ENCODE peak calls at places on chromosomes 2 and 18, in nine cellular contexts. I is neural progenitor cell, R is PC-3, V is OCI-LY7, T is hepatocyte, S is HCT116, Y is MM.1S, B is GM23338, L is SK-N-SH. A is an unnamed sample. For H3K4me1, the result is how much of the 10 kb centered on the place peaks cover.

GRCh38 chr2:207216454-207216853 is 50.7 kb upstream of the KLF7 start:
- DNase-seq in I (peak), R (no peak), V (no peak), T (no peak), S (no peak), Y (no peak), B (no peak), L (no peak), A (no peak)

GRCh38 chr2:231436957-231437356 is 27.3 kb downstream of the NCL start:
- DNase-seq in I (no peak), R (no peak), V (no peak), T (no peak), S (no peak), Y (no peak), B (no peak), L (no peak), A (no peak)

GRCh38 chr2:36373149-36373880 is 17.7 kb downstream of the CRIM1 start:
- DNase-seq in I (no peak), R (peak), V (no peak), T (no peak), S (no peak), Y (no peak), B (no peak), L (no peak), A (peak)

GRCh38 chr2:9594361-9595063 is 36.3 kb downstream of the YWHAQ start:
- DNase-seq in I (no peak), R (peak), V (no peak), T (peak), S (peak), Y (no peak), B (no peak), L (no peak), A (peak)

GRCh38 chr2:113283704-113284284 is 5.1 kb upstream of the PAX8 start:
- DNase-seq in I (no peak), R (peak), V (no peak), T (peak), S (peak), Y (no peak), B (no peak), L (no peak), A (peak)

GRCh38 chr2:219205165-219205538 is 1.4 kb upstream of the ZFAND2B start:
- DNase-seq in I (no peak), R (no peak), V (no peak), T (no peak), S (no peak), Y (no peak), B (no peak), L (no peak), A (no peak)

GRCh38 chr2:9002637-9003365 is 683 bp downstream of the MBOAT2 start:
- DNase-seq in I (peak), R (peak), V (no peak), T (peak), S (no peak), Y (no peak), B (peak), L (peak), A (peak)

GRCh38 chr18:27921904-27922541 is 254.9 kb downstream of the CDH2 start:
- DNase-seq in I (peak), R (peak), V (no peak), T (peak), S (peak), Y (no peak), B (peak), L (peak), A (peak)

GRCh38 chr2:85602476-85603234 is at the start of gene TMEM150A:
- DNase-seq in I (peak), R (peak), V (peak), T (peak), S (peak), Y (peak), B (peak), L (peak), A (peak)

GRCh38 chr2:130985206-130985779 is 108.0 kb downstream of the FAM168B start:
- DNase-seq in I (no peak), R (no peak), V (no peak), T (no peak), S (no peak), Y (no peak), B (no peak), L (no peak), A (no peak)

GRCh38 chr2:73983322-73984202 is 1.1 kb upstream of the TET3 start:
- DNase-seq in I (peak), R (peak), V (peak), T (peak), S (peak), Y (no peak), B (peak), L (peak), A (no peak)

GRCh38 chr18:47594063-47594462 is 336.4 kb downstream of the SMAD2 start:
- DNase-seq in I (peak), R (no peak), V (no peak), T (no peak), S (no peak), Y (no peak), B (peak), L (peak), A (no peak)

GRCh38 chr2:55052087-55053061 is 2.1 kb upstream of the RTN4 start:
- DNase-seq in I (no peak), R (no peak), V (peak), T (no peak), S (no peak), Y (no peak), B (no peak), L (no peak), A (no peak)

GRCh38 chr18:24853076-24853475 is 392.6 kb downstream of the HRH4 start:
- DNase-seq in I (no peak), R (no peak), V (no peak), T (no peak), S (no peak), Y (no peak), B (peak), L (no peak), A (no peak)

GRCh38 chr2:100142393-100142792 is at the start of gene AFF3:
- DNase-seq in I (no peak), R (no peak), V (peak), T (no peak), S (no peak), Y (peak), B (no peak), L (no peak), A (no peak)

GRCh38 chr2:212923393-212923792 is 228.0 kb downstream of the IKZF2 start:
- DNase-seq in I (no peak), R (peak), V (no peak), T (no peak), S (no peak), Y (no peak), B (no peak), L (no peak), A (no peak)

GRCh38 chr2:137206064-137206463 is 440.7 kb downstream of the THSD7B start:
- DNase-seq in I (no peak), R (no peak), V (no peak), T (no peak), S (no peak), Y (no peak), B (no peak), L (no peak), A (no peak)

GRCh38 chr2:162063281-162063680 is 10.7 kb downstream of the DPP4 start:
- DNase-seq in I (no peak), R (no peak), V (no peak), T (no peak), S (no peak), Y (no peak), B (no peak), L (no peak), A (no peak)

GRCh38 chr2:204860249-204860648 is 315.0 kb downstream of the PARD3B start:
- DNase-seq in I (no peak), R (no peak), V (no peak), T (no peak), S (no peak), Y (no peak), B (no peak), L (no peak), A (peak)

GRCh38 chr18:35983818-35984217 is 11.3 kb downstream of the RMP24 start:
- DNase-seq in I (no peak), R (no peak), V (no peak), T (no peak), S (no peak), Y (no peak), B (no peak), L (no peak), A (peak)

GRCh38 chr2:162125138-162125537 is 26.9 kb downstream of the GCG start:
- DNase-seq in I (peak), R (no peak), V (no peak), T (no peak), S (no peak), Y (no peak), B (peak), L (no peak), A (peak)

GRCh38 chr2:240319855-240320560 is 115.5 kb upstream of the GPC1 start:
- DNase-seq in I (peak), R (no peak), V (no peak), T (peak), S (peak), Y (no peak), B (no peak), L (peak), A (peak)

GRCh38 chr2:53575606-53576360 is 191.8 kb upstream of the CHAC2 start:
- DNase-seq in I (peak), R (no peak), V (no peak), T (no peak), S (no peak), Y (no peak), B (peak), L (no peak), A (no peak)

DNA sequence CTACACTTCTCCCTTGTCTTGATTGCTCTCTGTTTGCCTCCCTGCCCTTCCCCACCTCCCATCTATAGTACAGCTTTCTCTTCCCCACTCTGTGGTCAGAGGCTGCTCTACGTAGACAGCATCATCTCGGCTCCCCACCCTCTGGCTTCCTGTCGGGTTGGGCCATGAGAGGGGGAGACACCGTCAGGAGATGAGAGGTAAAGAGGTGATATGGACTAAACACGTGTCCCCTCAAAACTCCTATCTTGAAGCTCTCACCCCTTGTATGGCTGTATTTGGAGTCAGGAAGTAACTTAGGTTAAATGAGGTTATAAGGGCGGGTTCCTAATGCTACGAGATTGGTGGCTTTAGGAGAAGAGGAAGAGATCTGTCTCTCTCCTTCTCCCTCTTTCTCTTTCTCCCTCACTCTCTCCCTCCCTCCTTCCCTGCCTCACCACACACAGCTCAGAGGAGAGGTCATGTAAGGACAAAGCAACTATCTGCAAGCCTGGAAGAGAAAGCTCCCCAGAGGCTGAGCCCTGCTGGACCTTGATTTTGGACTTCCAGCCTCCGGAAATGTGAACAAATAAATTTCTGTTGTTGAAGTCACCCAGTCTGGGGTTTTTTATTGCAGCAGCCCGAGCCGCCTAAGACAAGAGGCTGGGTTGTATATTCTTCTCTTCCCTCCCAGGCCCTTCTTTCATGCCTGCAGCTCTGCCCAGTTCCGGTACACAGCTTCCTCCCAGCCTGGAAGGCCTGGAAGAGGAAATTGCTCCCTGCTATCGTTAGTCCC is 138.1 kb downstream of the AKAIN1 start:
- DNase-seq in I (no peak), R (no peak), V (peak), T (no peak), S (no peak), Y (no peak), B (no peak), L (no peak), A (peak)
- H2AFZ ChIP-seq in I (no peak), R (no peak), V (peak), T (no peak), S (no peak), Y (no peak), B (no peak), L (no peak), A (peak)

DNA sequence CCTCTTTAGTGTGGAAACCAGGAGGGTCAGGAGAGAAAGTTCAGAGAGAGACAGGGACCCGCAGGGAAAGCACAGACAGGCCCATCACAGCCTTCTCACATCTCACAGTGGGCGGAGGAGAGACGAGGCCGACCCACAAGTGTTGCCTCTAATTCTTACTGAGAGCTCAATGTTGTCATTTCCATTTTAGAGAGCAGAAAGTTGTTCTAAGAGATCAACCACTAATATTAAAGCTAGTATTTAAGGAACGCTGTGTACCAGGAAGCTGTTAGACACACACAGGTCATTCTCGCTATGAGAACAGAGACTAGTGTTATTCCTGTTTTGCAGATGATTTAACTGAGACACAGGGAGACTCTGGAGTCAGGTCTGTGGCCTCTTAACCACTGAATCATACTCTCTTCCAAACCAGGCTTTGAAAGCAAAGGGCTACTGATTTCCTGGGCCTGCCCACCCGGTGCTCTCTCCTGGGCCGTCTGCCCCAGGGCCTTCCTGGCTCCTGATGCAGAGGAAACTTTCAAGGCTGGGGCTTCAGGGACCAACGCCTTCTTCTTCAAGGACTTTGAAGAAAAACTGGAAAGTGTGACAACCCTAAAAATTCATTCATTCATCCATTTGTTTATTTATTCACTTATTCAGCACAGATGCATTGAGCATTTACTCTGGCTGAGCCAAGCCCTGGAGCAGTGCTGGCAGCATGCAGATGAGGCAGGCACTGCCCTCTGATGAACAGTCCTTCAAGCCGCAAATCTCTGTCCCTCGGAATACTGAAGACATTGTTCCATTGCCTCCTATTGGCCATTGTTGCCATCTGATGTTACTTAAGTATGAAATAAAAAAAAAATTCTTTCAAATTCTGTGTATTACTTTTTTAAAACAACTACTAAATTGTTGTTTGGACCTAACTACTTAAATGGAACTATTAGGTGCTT is 37.2 kb upstream of the BIN1 start:
- DNase-seq in I (no peak), R (no peak), V (no peak), T (no peak), S (peak), Y (no peak), B (no peak), L (no peak), A (peak)
- TF ChIP-seq EZH2phosphoT487 in I (no peak), R (no peak), V (no peak), T (no peak), S (no peak), Y (no peak), B (no peak), L (no peak), A (no peak)

DNA sequence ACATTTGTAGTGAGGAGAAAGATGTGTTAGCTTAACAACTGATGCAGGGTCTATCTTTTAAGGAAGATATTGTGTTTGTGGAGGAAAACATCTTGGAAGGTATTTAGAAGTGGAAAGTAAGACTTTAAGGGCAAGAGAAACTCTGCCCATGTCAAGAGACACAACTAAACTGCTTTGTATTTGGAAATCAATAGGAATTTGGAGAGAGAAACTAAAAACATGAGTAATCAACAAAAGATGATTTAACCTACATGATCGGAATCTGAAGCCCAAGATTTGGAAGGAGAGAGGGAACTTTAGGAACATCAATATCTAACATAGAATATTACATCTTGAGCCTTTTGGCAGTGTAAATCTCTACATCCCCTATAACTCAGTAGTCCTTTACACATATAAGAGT is 184.2 kb upstream of the COL3A1 start:
- DNase-seq in I (no peak), R (no peak), V (no peak), T (no peak), S (no peak), Y (no peak), B (no peak), L (no peak), A (peak)
- H3K4me1 ChIP-seq in I (under half), R (under half), V (under half), T (under half), S (under half), Y (under half), B (under half), L (under half), A (half or more)

DNA sequence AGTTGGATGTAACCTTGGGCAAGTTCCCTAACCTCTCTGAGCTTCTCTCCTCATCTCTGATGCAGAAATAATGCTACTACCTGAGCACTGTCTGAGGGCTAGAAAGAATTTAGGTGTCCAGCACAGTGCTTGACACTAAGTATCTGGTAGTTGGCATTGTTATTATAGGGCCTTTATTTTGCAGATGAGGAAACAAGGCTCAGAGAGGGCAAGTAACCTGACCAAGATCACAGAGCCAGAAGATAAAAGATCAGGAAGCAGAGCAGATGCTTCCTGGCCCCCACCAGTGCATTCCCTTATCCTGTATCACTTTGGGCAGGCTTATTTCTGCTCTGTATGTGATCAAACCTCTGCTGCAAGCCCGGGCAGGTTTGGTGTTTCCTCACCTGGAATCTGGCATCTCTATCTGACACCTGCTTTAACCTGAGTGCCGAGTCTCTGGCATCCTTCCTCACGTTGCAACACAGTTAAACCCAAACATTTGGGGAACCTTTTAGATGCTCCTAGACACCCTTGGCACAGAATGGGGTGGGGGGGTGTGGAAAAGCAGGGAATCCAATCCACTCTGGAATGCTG is 69.9 kb downstream of the PLB1 start:
- DNase-seq in I (no peak), R (no peak), V (no peak), T (no peak), S (no peak), Y (no peak), B (peak), L (no peak), A (no peak)
- H2AFZ ChIP-seq in I (peak), R (peak), V (peak), T (no peak), S (peak), Y (peak), B (peak), L (peak), A (peak)

GRCh38 chr2:150484461-150484931 is 3.0 kb downstream of the RND3 start:
- DNase-seq in I (peak), R (peak), V (no peak), T (no peak), S (no peak), Y (no peak), B (no peak), L (peak), A (peak)
- TF ChIP-seq EZH2phosphoT487 in I (no peak), R (no peak), V (no peak), T (no peak), S (no peak), Y (no peak), B (no peak), L (no peak), A (no peak)

DNA sequence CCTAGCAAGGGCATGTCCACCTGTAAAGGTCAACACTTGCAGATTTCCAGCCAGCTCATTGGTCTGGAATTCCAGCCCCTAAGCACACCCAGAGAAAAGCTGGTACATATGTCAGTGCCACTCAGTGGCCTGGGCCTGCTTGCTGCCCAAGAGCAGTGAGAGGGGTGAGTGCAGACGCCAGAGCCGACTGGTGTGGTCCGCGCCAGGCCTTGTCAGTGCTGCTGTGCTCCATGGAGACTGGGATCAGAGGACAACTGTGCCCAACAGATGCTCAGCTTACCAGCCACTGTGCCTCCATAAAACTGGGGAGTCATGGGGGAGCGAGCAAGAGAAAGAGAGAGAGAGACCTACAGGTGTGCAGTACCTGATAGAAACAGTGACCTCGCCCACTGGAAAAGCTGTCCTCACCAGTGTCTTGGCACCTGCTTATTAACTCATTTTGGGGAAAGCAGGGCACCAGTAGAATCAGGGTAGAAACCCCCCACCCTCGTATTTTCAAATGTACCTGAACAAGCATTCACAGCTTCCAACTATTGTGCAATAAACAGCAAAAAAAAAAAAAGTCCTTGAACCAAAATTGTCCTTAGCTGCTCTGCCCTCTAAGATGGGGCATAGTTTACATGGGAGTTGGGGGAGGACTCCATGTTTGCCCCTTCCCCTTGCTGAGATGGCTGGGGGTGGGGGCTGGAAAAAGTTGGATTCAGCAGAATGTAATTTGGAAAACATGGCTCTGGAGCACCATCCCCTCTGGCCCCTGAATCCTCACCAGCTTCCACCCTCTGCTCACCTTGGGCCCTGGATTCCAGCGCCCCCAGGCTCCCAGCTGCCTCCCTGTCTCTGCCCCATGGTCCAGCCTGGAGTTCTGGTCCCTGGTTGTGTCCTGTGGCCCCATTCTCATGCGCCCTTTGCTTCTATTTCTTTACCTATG is 1.4 kb upstream of the SP140L start:
- DNase-seq in I (no peak), R (no peak), V (no peak), T (no peak), S (no peak), Y (no peak), B (no peak), L (no peak), A (no peak)
- H3K4me1 ChIP-seq in I (under half), R (under half), V (under half), T (under half), S (under half), Y (under half), B (under half), L (under half), A (under half)

A was measured in GM23248.